ENCODE peak calls at places on chromosomes 16 and 17, in seven cellular contexts. One of them, this sample, is unnamed.

GRCh38 chr17:57478851-57479250 is 222.5 kb downstream of the MSI2 start:
- DNase-seq in GM12878: no peak
- DNase-seq in H1: no peak
- DNase-seq in A549: no peak
- DNase-seq in stomach: no peak
- DNase-seq in K562: no peak
- DNase-seq in ovary: no peak
- DNase-seq in this sample: no peak

GRCh38 chr16:84013787-84014569 is 28.6 kb downstream of the SLC38A8 start:
- DNase-seq in ovary: no peak
- DNase-seq in H1: peak
- DNase-seq in A549: peak
- DNase-seq in GM12878: peak
- DNase-seq in stomach: peak
- DNase-seq in K562: peak
- DNase-seq in this sample: peak

GRCh38 chr17:10149573-10150399 is 48.6 kb downstream of the GAS7 start:
- DNase-seq in A549: peak
- DNase-seq in H1: no peak
- DNase-seq in GM12878: peak
- DNase-seq in stomach: no peak
- DNase-seq in K562: peak
- DNase-seq in ovary: no peak
- DNase-seq in this sample: no peak

GRCh38 chr17:75619506-75620431 is 13.5 kb upstream of the SMIM5 start:
- DNase-seq in K562: peak
- DNase-seq in stomach: no peak
- DNase-seq in ovary: no peak
- DNase-seq in GM12878: no peak
- DNase-seq in H1: peak
- DNase-seq in A549: peak
- DNase-seq in this sample: no peak

GRCh38 chr16:89700649-89701424 is 668 bp downstream of the SPATA2L start:
- DNase-seq in GM12878: no peak
- DNase-seq in stomach: peak
- DNase-seq in K562: peak
- DNase-seq in H1: no peak
- DNase-seq in ovary: peak
- DNase-seq in A549: peak
- DNase-seq in this sample: peak

GRCh38 chr17:49703557-49704277 is 4.0 kb downstream of the SLC35B1 start:
- DNase-seq in K562: peak
- DNase-seq in A549: peak
- DNase-seq in stomach: no peak
- DNase-seq in ovary: no peak
- DNase-seq in GM12878: no peak
- DNase-seq in H1: no peak
- DNase-seq in this sample: peak

GRCh38 chr16:82152192-82152591 is 17.8 kb downstream of the MPHOSPH6 start:
- DNase-seq in A549: no peak
- DNase-seq in ovary: no peak
- DNase-seq in stomach: no peak
- DNase-seq in GM12878: no peak
- DNase-seq in H1: no peak
- DNase-seq in K562: no peak
- DNase-seq in this sample: no peak

GRCh38 chr17:73316919-73317505 is 5.2 kb upstream of the CDC42EP4 start:
- DNase-seq in H1: no peak
- DNase-seq in K562: no peak
- DNase-seq in A549: no peak
- DNase-seq in stomach: no peak
- DNase-seq in ovary: no peak
- DNase-seq in GM12878: peak
- DNase-seq in this sample: no peak

GRCh38 chr16:12544477-12545291 is 259.0 kb downstream of the CPPED1 start:
- DNase-seq in stomach: no peak
- DNase-seq in GM12878: no peak
- DNase-seq in A549: no peak
- DNase-seq in K562: no peak
- DNase-seq in ovary: no peak
- DNase-seq in H1: no peak
- DNase-seq in this sample: no peak

GRCh38 chr16:4948903-4949766 is 9.0 kb upstream of the SEC14L5 start:
- DNase-seq in GM12878: no peak
- DNase-seq in H1: no peak
- DNase-seq in K562: no peak
- DNase-seq in A549: no peak
- DNase-seq in stomach: no peak
- DNase-seq in ovary: no peak
- DNase-seq in this sample: no peak

GRCh38 chr17:75110307-75110937 is 653 bp downstream of the ARMC7 start:
- DNase-seq in ovary: no peak
- DNase-seq in GM12878: no peak
- DNase-seq in stomach: peak
- DNase-seq in K562: peak
- DNase-seq in A549: peak
- DNase-seq in H1: no peak
- DNase-seq in this sample: peak

GRCh38 chr17:27888945-27889344 is 4.2 kb downstream of the LYRM9 start:
- DNase-seq in GM12878: no peak
- DNase-seq in stomach: peak
- DNase-seq in K562: no peak
- DNase-seq in H1: peak
- DNase-seq in A549: no peak
- DNase-seq in ovary: no peak
- DNase-seq in this sample: no peak

GRCh38 chr16:81040837-81041236 is 5.2 kb downstream of the ATMIN start:
- DNase-seq in stomach: no peak
- DNase-seq in K562: no peak
- DNase-seq in A549: no peak
- DNase-seq in GM12878: no peak
- DNase-seq in ovary: no peak
- DNase-seq in H1: no peak
- DNase-seq in this sample: no peak

GRCh38 chr17:64343833-64344637 is 46.6 kb downstream of the PECAM1 start:
- DNase-seq in H1: no peak
- DNase-seq in K562: no peak
- DNase-seq in GM12878: no peak
- DNase-seq in A549: peak
- DNase-seq in stomach: peak
- DNase-seq in ovary: peak
- DNase-seq in this sample: peak

GRCh38 chr17:45573915-45574314 is 83.4 kb upstream of the PLEKHM1 start:
- DNase-seq in K562: no peak
- DNase-seq in A549: no peak
- DNase-seq in stomach: no peak
- DNase-seq in GM12878: no peak
- DNase-seq in ovary: no peak
- DNase-seq in H1: no peak
- DNase-seq in this sample: no peak

GRCh38 chr16:73033271-73033998 is 14.5 kb downstream of the ZFHX3 start:
- DNase-seq in H1: no peak
- DNase-seq in K562: no peak
- DNase-seq in GM12878: no peak
- DNase-seq in ovary: no peak
- DNase-seq in A549: no peak
- DNase-seq in stomach: no peak
- DNase-seq in this sample: no peak

GRCh38 chr17:61000911-61001310 is 323.3 kb downstream of the BCAS3 start:
- DNase-seq in stomach: no peak
- DNase-seq in GM12878: no peak
- DNase-seq in A549: peak
- DNase-seq in H1: no peak
- DNase-seq in ovary: no peak
- DNase-seq in K562: peak
- DNase-seq in this sample: no peak

GRCh38 chr16:69396187-69397061 is 10.6 kb upstream of the TERF2 start:
- DNase-seq in H1: no peak
- DNase-seq in ovary: peak
- DNase-seq in stomach: peak
- DNase-seq in GM12878: peak
- DNase-seq in A549: peak
- DNase-seq in K562: peak
- DNase-seq in this sample: peak

GRCh38 chr17:2433696-2434095 is 32.8 kb upstream of the MNT start:
- DNase-seq in stomach: no peak
- DNase-seq in K562: no peak
- DNase-seq in A549: no peak
- DNase-seq in ovary: no peak
- DNase-seq in H1: no peak
- DNase-seq in GM12878: no peak
- DNase-seq in this sample: no peak

GRCh38 chr16:57039148-57039812 is 49.9 kb downstream of the NLRC5 start:
- DNase-seq in stomach: no peak
- DNase-seq in ovary: no peak
- DNase-seq in A549: no peak
- DNase-seq in K562: no peak
- DNase-seq in H1: no peak
- DNase-seq in GM12878: peak
- DNase-seq in this sample: peak

GRCh38 chr16:71345031-71345430 is 13.5 kb upstream of the CALB2 start:
- DNase-seq in GM12878: no peak
- DNase-seq in stomach: no peak
- DNase-seq in A549: no peak
- DNase-seq in H1: no peak
- DNase-seq in ovary: no peak
- DNase-seq in K562: no peak
- DNase-seq in this sample: no peak

GRCh38 chr16:85612801-85613608 is at the start of gene GSE1:
- DNase-seq in GM12878: peak
- DNase-seq in ovary: peak
- DNase-seq in stomach: peak
- DNase-seq in K562: peak
- DNase-seq in H1: peak
- DNase-seq in A549: peak
- DNase-seq in this sample: peak

GRCh38 chr16:4244254-4244812 is 2.5 kb upstream of the SRL start:
- DNase-seq in K562: peak
- DNase-seq in GM12878: no peak
- DNase-seq in A549: no peak
- DNase-seq in stomach: peak
- DNase-seq in ovary: no peak
- DNase-seq in H1: no peak
- DNase-seq in this sample: no peak

GRCh38 chr17:32801641-32802040 is 75.3 kb downstream of the MYO1D start:
- DNase-seq in ovary: no peak
- DNase-seq in GM12878: no peak
- DNase-seq in K562: no peak
- DNase-seq in stomach: no peak
- DNase-seq in A549: no peak
- DNase-seq in H1: no peak
- DNase-seq in this sample: no peak

GRCh38 chr17:5718751-5719150 is 134.4 kb upstream of the NLRP1 start:
- DNase-seq in A549: no peak
- DNase-seq in H1: no peak
- DNase-seq in ovary: no peak
- DNase-seq in GM12878: no peak
- DNase-seq in stomach: no peak
- DNase-seq in K562: no peak
- DNase-seq in this sample: no peak

GRCh38 chr17:7580631-7581554 is 1.5 kb downstream of the CD68 start:
- DNase-seq in H1: no peak
- DNase-seq in K562: peak
- DNase-seq in GM12878: no peak
- DNase-seq in stomach: no peak
- DNase-seq in ovary: no peak
- DNase-seq in A549: no peak
- DNase-seq in this sample: no peak

DNA sequence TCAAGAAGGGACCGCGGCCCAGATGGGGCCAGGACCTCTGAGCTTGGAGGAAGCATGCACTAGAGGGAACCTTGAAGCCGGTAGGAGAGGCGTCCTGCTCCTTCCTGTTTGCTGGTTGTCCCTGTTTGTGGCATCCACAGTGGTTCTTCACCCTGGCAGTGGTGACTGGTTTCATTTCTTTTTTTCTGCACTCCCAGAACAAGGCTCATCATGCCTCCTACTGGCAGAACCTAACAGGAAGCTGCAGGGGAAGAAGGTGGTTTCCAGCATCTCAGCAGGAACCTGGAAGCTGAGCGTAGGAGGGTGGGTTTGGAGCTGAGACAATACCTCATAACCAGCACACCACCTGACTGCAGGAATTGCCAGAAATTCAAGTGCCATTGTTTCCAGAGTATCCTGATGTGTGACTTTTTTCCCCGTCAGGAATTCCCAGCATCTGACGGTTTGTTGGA is 5.8 kb downstream of the TMEM231 start:
- DNase-seq in ovary: no peak
- DNase-seq in A549: peak
- DNase-seq in K562: no peak
- DNase-seq in H1: peak
- DNase-seq in GM12878: peak
- DNase-seq in stomach: peak
- DNase-seq in this sample: peak
- TF ChIP-seq EP300 in ovary: no peak
- TF ChIP-seq EP300 in A549: no peak
- TF ChIP-seq EP300 in K562: no peak
- TF ChIP-seq EP300 in H1: no peak
- TF ChIP-seq EP300 in GM12878: no peak
- TF ChIP-seq EP300 in stomach: no peak
- TF ChIP-seq EP300 in this sample: no peak

GRCh38 chr17:77572065-77572601 is 386.4 kb upstream of the TNRC6C start:
- DNase-seq in stomach: no peak
- DNase-seq in H1: no peak
- DNase-seq in A549: no peak
- DNase-seq in ovary: no peak
- DNase-seq in GM12878: no peak
- DNase-seq in K562: peak
- DNase-seq in this sample: no peak
- H3K4me3 ChIP-seq in stomach: no peak
- H3K4me3 ChIP-seq in H1: no peak
- H3K4me3 ChIP-seq in A549: no peak
- H3K4me3 ChIP-seq in ovary: no peak
- H3K4me3 ChIP-seq in GM12878: no peak
- H3K4me3 ChIP-seq in K562: no peak
- H3K4me3 ChIP-seq in this sample: no peak

DNA sequence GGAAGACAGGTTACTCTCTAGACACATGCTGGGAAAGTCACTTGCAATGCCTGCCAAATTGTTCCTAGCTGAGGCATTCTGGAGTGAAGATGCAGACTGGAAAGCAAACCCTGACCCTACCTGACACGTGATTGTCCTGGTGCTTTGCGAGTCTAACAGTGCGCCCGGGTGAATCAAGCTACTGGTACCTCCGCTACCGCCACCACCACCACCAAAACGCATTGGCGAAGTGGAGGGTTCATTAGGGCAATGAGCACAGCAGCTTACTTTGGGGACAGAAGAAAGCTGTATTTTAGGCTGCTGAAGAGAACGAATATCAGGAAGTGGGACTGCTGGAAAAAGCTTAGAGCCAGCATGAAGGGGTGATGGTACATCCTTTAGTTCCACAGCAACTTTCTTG is 7.0 kb downstream of the MARF1 start:
- DNase-seq in K562: no peak
- DNase-seq in A549: no peak
- DNase-seq in GM12878: no peak
- DNase-seq in stomach: no peak
- DNase-seq in ovary: no peak
- DNase-seq in H1: no peak
- DNase-seq in this sample: no peak
- H3K27ac ChIP-seq in K562: no peak
- H3K27ac ChIP-seq in A549: no peak
- H3K27ac ChIP-seq in GM12878: peak
- H3K27ac ChIP-seq in stomach: no peak
- H3K27ac ChIP-seq in ovary: no peak
- H3K27ac ChIP-seq in H1: no peak
- H3K27ac ChIP-seq in this sample: no peak

GRCh38 chr17:80706454-80706853 is 161.8 kb downstream of the RPTOR start:
- DNase-seq in H1: no peak
- DNase-seq in ovary: no peak
- DNase-seq in K562: no peak
- DNase-seq in GM12878: no peak
- DNase-seq in stomach: no peak
- DNase-seq in A549: no peak
- DNase-seq in this sample: no peak
- TF ChIP-seq EP300 in H1: no peak
- TF ChIP-seq EP300 in ovary: no peak
- TF ChIP-seq EP300 in K562: no peak
- TF ChIP-seq EP300 in GM12878: no peak
- TF ChIP-seq EP300 in stomach: no peak
- TF ChIP-seq EP300 in A549: no peak
- TF ChIP-seq EP300 in this sample: no peak

This sample was measured in transverse colon.